ENCODE peak calls at places on chromosome 5, in five cellular contexts. One of them, this sample, is unnamed.

GRCh38 chr5:135944967-135945560 is 9.7 kb downstream of the LECT2 start:
- DNase-seq in GM12892: no peak
- DNase-seq in T-helper 9 cell: peak
- DNase-seq in left lobe of liver: peak
- DNase-seq in HT-29: peak
- DNase-seq in this sample: peak

GRCh38 chr5:169547508-169547907 is 36.1 kb upstream of the SPDL1 start:
- DNase-seq in T-helper 9 cell: no peak
- DNase-seq in GM12892: no peak
- DNase-seq in left lobe of liver: no peak
- DNase-seq in HT-29: no peak
- DNase-seq in this sample: no peak

GRCh38 chr5:37712750-37713149 is 127.1 kb downstream of the GDNF start:
- DNase-seq in T-helper 9 cell: no peak
- DNase-seq in left lobe of liver: no peak
- DNase-seq in GM12892: no peak
- DNase-seq in HT-29: no peak
- DNase-seq in this sample: no peak

GRCh38 chr5:62460578-62460983 is 48.0 kb downstream of the IPO11 start:
- DNase-seq in GM12892: no peak
- DNase-seq in T-helper 9 cell: no peak
- DNase-seq in left lobe of liver: no peak
- DNase-seq in HT-29: peak
- DNase-seq in this sample: peak

GRCh38 chr5:139710370-139711066 is 62.4 kb downstream of the CXXC5 start:
- DNase-seq in HT-29: peak
- DNase-seq in left lobe of liver: no peak
- DNase-seq in T-helper 9 cell: peak
- DNase-seq in GM12892: peak
- DNase-seq in this sample: no peak

GRCh38 chr5:158194561-158194961 is 335.6 kb upstream of the CLINT1 start:
- DNase-seq in GM12892: no peak
- DNase-seq in T-helper 9 cell: no peak
- DNase-seq in left lobe of liver: no peak
- DNase-seq in HT-29: no peak
- DNase-seq in this sample: no peak

GRCh38 chr5:34941936-34942335 is 12.6 kb downstream of the DNAJC21 start:
- DNase-seq in T-helper 9 cell: no peak
- DNase-seq in HT-29: no peak
- DNase-seq in GM12892: no peak
- DNase-seq in left lobe of liver: no peak
- DNase-seq in this sample: no peak

GRCh38 chr5:124088289-124089064 is 576.5 kb downstream of the CSNK1G3 start:
- DNase-seq in HT-29: no peak
- DNase-seq in T-helper 9 cell: no peak
- DNase-seq in left lobe of liver: no peak
- DNase-seq in GM12892: no peak
- DNase-seq in this sample: no peak

GRCh38 chr5:180739271-180739670 is 587 bp downstream of the OR2Y1 start:
- DNase-seq in T-helper 9 cell: no peak
- DNase-seq in HT-29: no peak
- DNase-seq in left lobe of liver: no peak
- DNase-seq in GM12892: no peak
- DNase-seq in this sample: peak

GRCh38 chr5:136525546-136525945 is 160.2 kb upstream of the TRPC7 start:
- DNase-seq in left lobe of liver: no peak
- DNase-seq in HT-29: no peak
- DNase-seq in GM12892: no peak
- DNase-seq in T-helper 9 cell: no peak
- DNase-seq in this sample: no peak

This sample was measured in foreskin keratinocyte.